ENCODE peak calls at places on chromosomes 13 and 19, in seven cellular contexts. A, G, O, B, L, N and Z are unnamed samples.

GRCh38 chr19:29154163-29154562 is 58.8 kb downstream of the UQCRFS1 start:
- DNase-seq in O (no peak), A (no peak), N (no peak), L (no peak), B (no peak), G (no peak), Z (no peak)

GRCh38 chr19:36030264-36031148 is 2.2 kb downstream of the CLIP3 start:
- DNase-seq in G (no peak), A (no peak), B (peak), O (no peak), N (peak), L (no peak), Z (no peak)

GRCh38 chr13:106986033-106986484 is 418.1 kb upstream of the ARGLU1 start:
- DNase-seq in G (no peak), L (no peak), O (no peak), A (no peak), B (no peak), N (no peak), Z (no peak)

GRCh38 chr19:48796468-48797083 is 14.3 kb downstream of the BCAT2 start:
- DNase-seq in N (no peak), B (no peak), G (no peak), A (no peak), L (no peak), O (no peak), Z (no peak)

GRCh38 chr19:19900574-19901444 is at the start of gene ZNF93:
- DNase-seq in N (peak), B (peak), O (peak), A (peak), G (no peak), L (peak), Z (peak)

GRCh38 chr19:39156230-39156890 is 30.8 kb downstream of the PAK4 start:
- DNase-seq in B (no peak), N (peak), G (no peak), L (no peak), O (no peak), A (no peak), Z (no peak)

GRCh38 chr19:5637971-5638370 is 15.1 kb downstream of the SAFB start:
- DNase-seq in B (no peak), G (no peak), L (no peak), A (no peak), O (no peak), N (no peak), Z (no peak)

GRCh38 chr13:40109324-40109958 is 454.0 kb downstream of the COG6 start:
- DNase-seq in B (no peak), O (no peak), N (peak), G (no peak), L (no peak), A (no peak), Z (no peak)

GRCh38 chr19:58394821-58395219 is 636 bp upstream of the RNF225 start:
- DNase-seq in A (no peak), L (no peak), G (no peak), B (no peak), N (no peak), O (no peak), Z (no peak)

GRCh38 chr13:80502359-80502758 is 161.4 kb upstream of the SPRY2 start:
- DNase-seq in L (no peak), A (no peak), O (no peak), G (no peak), N (no peak), B (no peak), Z (no peak)

GRCh38 chr13:96650301-96650886 is 343.9 kb downstream of the OXGR1 start:
- DNase-seq in A (no peak), L (no peak), N (no peak), G (no peak), B (no peak), O (no peak), Z (no peak)

GRCh38 chr19:18860302-18860700 is 28.5 kb downstream of the UPF1 start:
- DNase-seq in O (no peak), N (no peak), A (no peak), G (no peak), B (no peak), L (no peak), Z (no peak)